ENCODE peak calls at places on chromosome 1, in seven cellular contexts. E, F, G, P, A, W and J are unnamed samples.

GRCh38 chr1:169308313-169309039 is 59.1 kb downstream of the NME7 start:
- DNase-seq in G (no peak), F (no peak), P (no peak), E (no peak), W (no peak), A (no peak), J (peak; percentile 30)

GRCh38 chr1:201254625-201255469 is 28.5 kb upstream of the PKP1 start:
- DNase-seq in E (peak; percentile 100), W (no peak), G (peak; percentile 15), P (peak; percentile 97), F (peak; percentile 27), A (peak; percentile 95), J (peak; percentile 93)

GRCh38 chr1:22826630-22827580 is 116.3 kb downstream of the EPHB2 start:
- DNase-seq in E (no peak), P (no peak), W (no peak), F (no peak), G (no peak), A (no peak), J (peak; percentile 48)

GRCh38 chr1:230280906-230281413 is 145.2 kb downstream of the PGBD5 start:
- DNase-seq in F (no peak), E (no peak), G (no peak), P (no peak), W (no peak), A (no peak), J (no peak)

GRCh38 chr1:33716976-33717688 is 146.7 kb upstream of the HMGB4 start:
- DNase-seq in A (no peak), G (no peak), E (peak; percentile 14), P (no peak), W (no peak), F (no peak), J (no peak)

GRCh38 chr1:82517586-82517985 is 716.9 kb downstream of the ADGRL2 start:
- DNase-seq in F (no peak), W (no peak), G (no peak), E (no peak), P (no peak), A (no peak), J (peak; percentile 36)

GRCh38 chr1:19313961-19314882 is 2.1 kb downstream of the SLC66A1 start:
- DNase-seq in P (no peak), E (no peak), A (no peak), W (no peak), F (no peak), G (no peak), J (no peak)

GRCh38 chr1:107954121-107954520 is 10.9 kb downstream of the VAV3 start:
- DNase-seq in P (no peak), F (no peak), G (no peak), A (no peak), W (no peak), E (no peak), J (no peak)

GRCh38 chr1:53114090-53114489 is 28.3 kb downstream of the SLC1A7 start:
- DNase-seq in F (no peak), W (no peak), E (no peak), G (no peak), P (no peak), A (no peak), J (no peak)

GRCh38 chr1:53111073-53111556 is 31.3 kb downstream of the SLC1A7 start:
- DNase-seq in F (no peak), P (no peak), E (no peak), G (peak; percentile 71), A (no peak), W (no peak), J (peak; percentile 9)

GRCh38 chr1:53112861-53113260 is 29.6 kb downstream of the SLC1A7 start:
- DNase-seq in F (no peak), G (no peak), W (no peak), E (no peak), A (no peak), P (no peak), J (no peak)

GRCh38 chr1:53111693-53112092 is 30.7 kb downstream of the SLC1A7 start:
- DNase-seq in F (no peak), G (peak; percentile 35), P (no peak), W (no peak), A (no peak), E (no peak), J (no peak)

DNA sequence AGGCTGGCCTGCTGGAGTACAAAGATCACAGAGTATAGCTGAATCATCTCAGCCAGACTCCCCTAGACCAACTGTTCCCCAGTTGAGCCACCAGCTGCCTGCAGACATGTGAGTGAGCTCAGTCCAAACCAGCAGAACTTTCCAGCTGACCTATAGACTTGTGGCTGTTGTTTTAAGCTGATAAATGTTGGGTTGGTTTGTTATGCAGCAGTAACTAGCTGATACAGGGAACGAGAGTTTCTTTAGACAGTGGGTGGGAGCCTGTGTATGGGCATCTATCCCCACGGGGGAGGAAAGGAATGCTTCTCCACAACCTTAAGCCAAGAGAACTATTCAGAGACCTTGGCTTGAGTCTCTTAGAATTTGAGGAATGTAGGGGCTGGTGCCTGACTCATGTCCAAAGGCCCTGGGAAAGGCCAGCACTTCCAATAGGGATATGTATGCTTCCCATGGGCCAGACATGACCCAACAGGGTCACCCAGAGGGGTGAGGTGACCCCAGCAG is 30.1 kb downstream of the SLC1A7 start:
- DNase-seq in E (no peak), W (no peak), P (no peak), A (no peak), G (peak; percentile 70), F (no peak), J (no peak)
- TF ChIP-seq JUND in E (no peak), W (no peak), P (no peak), A (no peak), G (no peak), F (no peak), J (no peak)

DNA sequence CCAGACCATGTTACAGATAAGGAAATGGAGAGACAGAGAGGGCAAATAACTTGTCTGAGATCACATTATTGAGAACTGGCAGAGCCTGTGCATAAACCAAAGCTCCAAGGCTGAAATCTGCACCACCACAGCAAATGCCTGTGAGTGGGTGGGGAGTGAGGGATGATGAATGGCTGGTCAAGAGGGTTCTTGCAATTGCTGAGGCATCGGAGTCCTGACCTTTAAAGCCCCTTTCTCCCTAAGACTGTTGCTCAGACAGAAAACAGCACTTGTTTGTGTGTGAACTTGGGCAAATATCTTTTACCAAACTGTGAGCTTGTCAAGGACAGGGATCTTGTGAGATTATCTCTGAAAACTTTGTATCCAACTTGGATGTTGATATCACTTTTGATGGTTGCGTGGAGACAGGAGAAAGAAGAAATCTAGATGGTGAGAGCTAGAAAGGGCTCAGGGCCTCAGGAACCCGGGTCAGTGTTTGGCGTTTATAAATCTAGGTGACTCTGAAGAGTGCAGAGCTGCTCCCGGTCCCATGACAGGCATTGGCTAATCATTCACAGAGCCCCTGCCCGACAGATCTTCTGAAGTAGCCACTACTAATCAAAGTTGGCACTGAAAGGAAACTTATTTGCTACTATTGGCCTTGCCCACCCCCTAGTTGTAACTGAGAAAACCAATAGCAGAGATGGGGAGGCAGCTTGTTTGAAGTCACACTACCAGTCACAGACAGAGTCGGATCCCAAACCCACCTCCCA is 122.3 kb downstream of the FOXD2 start:
- DNase-seq in P (no peak), A (no peak), W (no peak), F (no peak), E (no peak), G (peak; percentile 9), J (no peak)
- TF ChIP-seq JUND in P (no peak), A (no peak), W (no peak), F (no peak), E (no peak), G (no peak), J (no peak)

GRCh38 chr1:26221094-26221493 is 12.9 kb upstream of the CEP85 start:
- DNase-seq in P (no peak), G (no peak), E (no peak), A (no peak), W (no peak), F (no peak), J (no peak)

GRCh38 chr1:26224606-26225005 is 9.4 kb upstream of the CEP85 start:
- DNase-seq in E (no peak), W (no peak), A (no peak), G (no peak), P (no peak), F (no peak), J (no peak)

GRCh38 chr1:26218906-26219494 is 15.0 kb upstream of the CEP85 start:
- DNase-seq in P (no peak), F (no peak), E (no peak), W (no peak), A (no peak), G (no peak), J (no peak)

GRCh38 chr1:26225033-26225831 is 8.8 kb upstream of the CEP85 start:
- DNase-seq in F (no peak), E (peak; percentile 95), A (no peak), G (peak; percentile 84), P (peak; percentile 87), W (no peak), J (no peak)

DNA sequence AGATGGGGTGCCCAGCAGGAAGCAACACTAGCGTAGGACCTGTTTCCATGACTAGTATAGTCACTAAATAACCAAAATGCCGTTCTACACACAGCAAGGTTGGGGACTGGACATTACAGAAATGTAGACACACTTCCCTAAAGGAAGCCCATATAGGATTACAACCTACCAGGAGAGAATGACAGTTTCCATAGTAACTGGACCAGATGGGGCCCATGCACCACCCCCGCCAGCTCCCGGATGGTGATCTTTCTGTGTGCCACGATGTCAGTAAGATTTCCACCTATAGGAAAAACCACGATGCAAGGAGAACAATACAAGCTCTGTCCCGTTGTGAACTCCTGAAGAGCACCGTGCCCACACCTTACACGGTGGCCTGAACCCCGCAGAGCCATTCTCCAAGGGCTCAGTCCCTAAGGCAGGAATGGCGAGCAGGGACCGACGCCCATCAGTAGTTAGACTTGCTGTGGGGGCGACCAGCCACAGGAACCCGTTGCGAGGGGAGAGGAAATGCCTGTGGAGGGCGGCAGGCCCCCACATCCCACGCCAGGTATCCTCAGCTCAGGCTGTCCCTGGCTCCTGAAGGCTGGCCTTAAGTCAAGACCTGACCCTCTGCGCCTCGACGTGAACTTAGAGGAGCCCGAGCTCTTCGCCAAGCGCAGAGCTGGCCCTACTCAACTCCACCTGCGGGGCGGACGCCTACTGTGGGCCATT is 13.6 kb upstream of the CEP85 start:
- DNase-seq in P (no peak), W (no peak), G (no peak), E (no peak), F (no peak), A (no peak), J (no peak)
- TF ChIP-seq JUND in P (no peak), W (no peak), G (no peak), E (no peak), F (no peak), A (no peak), J (no peak)

GRCh38 chr1:222239130-222239529 is 308.8 kb downstream of the HHIPL2 start:
- DNase-seq in P (no peak), A (no peak), W (no peak), G (no peak), F (no peak), E (no peak), J (no peak)

GRCh38 chr1:222241410-222241809 is 306.5 kb downstream of the HHIPL2 start:
- DNase-seq in P (no peak), E (no peak), G (no peak), F (no peak), W (no peak), A (no peak), J (no peak)

GRCh38 chr1:222242492-222242891 is 305.4 kb downstream of the HHIPL2 start:
- DNase-seq in W (no peak), E (no peak), G (no peak), F (no peak), P (no peak), A (no peak), J (no peak)

GRCh38 chr1:222243902-222244301 is 304.0 kb downstream of the HHIPL2 start:
- DNase-seq in W (no peak), P (no peak), F (peak; percentile 89), E (no peak), A (no peak), G (no peak), J (no peak)

DNA sequence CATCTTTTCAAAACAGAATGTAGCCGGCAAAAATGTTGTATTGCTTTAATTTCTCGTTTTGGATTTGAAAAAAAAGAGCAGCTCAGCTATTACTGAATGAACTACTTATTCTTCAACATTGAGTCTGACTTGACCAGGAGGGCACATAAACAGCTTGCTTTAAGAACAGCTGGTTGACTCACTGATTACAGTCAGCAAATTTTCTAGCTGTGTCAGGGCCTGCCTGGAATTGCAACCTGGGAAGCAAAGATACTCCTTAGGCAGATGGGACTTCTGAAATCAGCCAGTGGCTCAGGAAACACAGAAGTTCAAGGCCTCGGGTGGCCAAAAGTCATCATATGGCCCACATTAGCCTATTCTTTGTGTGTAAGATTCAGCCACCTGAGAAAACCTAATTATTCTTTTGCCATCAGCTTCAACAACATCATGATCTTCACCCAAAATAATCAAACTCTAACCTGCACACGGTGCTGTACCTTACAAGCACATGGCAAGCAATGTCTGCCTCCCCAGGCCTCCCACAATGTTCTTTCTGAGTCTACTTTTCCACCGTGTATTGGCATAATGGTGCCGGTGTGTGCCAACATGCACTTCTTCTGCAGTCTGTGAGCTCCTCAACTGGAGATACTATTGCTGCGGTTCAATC is 307.2 kb downstream of the HHIPL2 start:
- DNase-seq in G (no peak), P (no peak), W (no peak), F (no peak), A (no peak), E (no peak), J (no peak)
- TF ChIP-seq JUND in G (no peak), P (no peak), W (no peak), F (no peak), A (peak; percentile 93), E (no peak), J (no peak)